ENCODE peak calls at places on chromosomes 6 and 20, in six cellular contexts. T is GM20000, S is body of pancreas, E is natural killer cell, A is cardiac fibroblast, H is endodermal cell. U is an unnamed sample.

GRCh38 chr6:56241106-56241812 is 6.1 kb downstream of the COL21A1 start:
- DNase-seq in E (no peak), A (no peak), S (no peak), T (no peak), H (no peak), U (no peak)

GRCh38 chr20:62602550-62602949 is 39.8 kb upstream of the SLCO4A1 start:
- DNase-seq in T (no peak), S (peak), A (no peak), E (no peak), H (no peak), U (no peak)

GRCh38 chr6:90293319-90293937 is 3.2 kb downstream of the BACH2 start:
- DNase-seq in T (no peak), S (peak), A (no peak), E (no peak), H (no peak), U (no peak)

GRCh38 chr6:43970913-43971775 is 156.1 kb downstream of the MRPL14 start:
- DNase-seq in H (peak), A (peak), E (no peak), S (peak), T (no peak), U (no peak)

GRCh38 chr6:14711056-14711703 is 534.7 kb upstream of the JARID2 start:
- DNase-seq in H (peak), E (no peak), S (peak), A (peak), T (peak), U (no peak)

GRCh38 chr6:110217255-110217654 is 37.0 kb downstream of the CDC40 start:
- DNase-seq in E (no peak), H (peak), S (no peak), A (no peak), T (no peak), U (no peak)

GRCh38 chr6:46932526-46932925 is 10.8 kb upstream of the ADGRF5 start:
- DNase-seq in E (no peak), S (no peak), T (no peak), A (no peak), H (no peak), U (no peak)

GRCh38 chr20:48841196-48841860 is 13.5 kb upstream of the PREX1 start:
- DNase-seq in H (no peak), S (no peak), E (no peak), T (no peak), A (no peak), U (no peak)

GRCh38 chr6:157556671-157557430 is 175.9 kb downstream of the ZDHHC14 start:
- DNase-seq in E (no peak), A (no peak), S (peak), T (no peak), H (peak), U (no peak)

GRCh38 chr20:1524004-1524403 is 32.8 kb upstream of the SIRPB2 start:
- DNase-seq in E (no peak), S (no peak), H (no peak), T (no peak), A (no peak), U (no peak)

GRCh38 chr20:1820137-1821074 is 74.8 kb upstream of the SIRPA start:
- DNase-seq in T (no peak), H (no peak), S (peak), A (peak), E (no peak), U (no peak)

GRCh38 chr20:517221-517620 is 26.4 kb downstream of the CSNK2A1 start:
- DNase-seq in H (no peak), T (no peak), A (peak), S (no peak), E (no peak), U (no peak)

GRCh38 chr6:137223370-137224131 is 4.4 kb upstream of the IFNGR1 start:
- DNase-seq in H (no peak), S (peak), A (peak), T (no peak), E (no peak), U (no peak)

GRCh38 chr20:44711237-44711636 is 3.9 kb upstream of the CCN5 start:
- DNase-seq in H (no peak), E (no peak), S (no peak), T (no peak), A (peak), U (no peak)

DNA sequence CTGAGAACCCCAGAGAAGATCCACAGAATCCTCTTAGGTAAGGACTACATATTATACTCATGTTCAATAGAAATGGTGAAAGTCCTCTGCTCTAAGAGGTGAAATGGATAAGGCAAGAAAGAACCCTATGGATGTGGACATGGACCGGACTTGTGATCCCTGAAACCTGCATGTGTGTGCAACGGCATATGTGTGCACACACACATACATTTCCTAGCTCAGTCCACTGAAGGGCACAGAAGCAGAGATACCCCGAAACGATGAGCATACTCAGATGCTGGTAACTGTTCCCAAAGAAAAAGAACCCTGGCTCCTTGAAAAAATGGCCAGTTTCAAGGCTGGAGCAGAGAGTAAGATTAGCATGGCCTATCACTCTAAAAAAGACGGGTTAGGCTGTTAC is 22.6 kb downstream of the SNX5 start:
- DNase-seq in H (no peak), S (no peak), T (no peak), A (no peak), E (no peak), U (no peak)
- TF ChIP-seq CTCF in H (no peak), S (no peak), T (no peak), A (no peak), E (no peak), U (no peak)

GRCh38 chr6:131782764-131783163 is 25.1 kb upstream of the ENPP1 start:
- DNase-seq in A (no peak), E (no peak), T (no peak), S (peak), H (peak), U (no peak)
- TF ChIP-seq CTCF in A (no peak), E (no peak), T (no peak), S (peak), H (peak), U (no peak)

GRCh38 chr6:69164564-69165252 is 529.6 kb downstream of the ADGRB3 start:
- DNase-seq in E (no peak), S (no peak), A (no peak), T (no peak), H (peak), U (no peak)
- TF ChIP-seq CTCF in E (no peak), S (no peak), A (peak), T (no peak), H (peak), U (peak)

GRCh38 chr6:94049001-94049400 is 629.6 kb upstream of the EPHA7 start:
- DNase-seq in A (no peak), S (no peak), E (no peak), T (no peak), H (no peak), U (no peak)

GRCh38 chr6:94050515-94050914 is 631.2 kb upstream of the EPHA7 start:
- DNase-seq in H (no peak), S (no peak), T (no peak), E (no peak), A (no peak), U (no peak)

GRCh38 chr6:94052754-94053153 is 633.4 kb upstream of the EPHA7 start:
- DNase-seq in S (no peak), H (no peak), E (no peak), T (no peak), A (no peak), U (no peak)
- TF ChIP-seq CTCF in S (peak), H (peak), E (no peak), T (no peak), A (peak), U (no peak)

U was measured in mesothelial cell of epicardium.